ENCODE peak calls at places on chromosomes 11 and 22, in ten cellular contexts. V, B, Q, K, I, U, E, H, S and Y are unnamed samples.

GRCh38 chr11:89182773-89183172 is 5.1 kb downstream of the TYR start:
- DNase-seq in I (no peak), H (no peak), U (peak; percentile 10), B (no peak), E (no peak), K (no peak), Q (no peak), V (no peak), S (no peak), Y (no peak)

GRCh38 chr11:8650401-8650990 is 32.0 kb downstream of the TRIM66 start:
- DNase-seq in V (no peak), Q (no peak), S (no peak), I (no peak), E (no peak), K (no peak), B (no peak), H (no peak), U (peak; percentile 44), Y (no peak)

GRCh38 chr11:67272327-67273259 is 6.3 kb downstream of the GRK2 start:
- DNase-seq in H (no peak), K (no peak), S (no peak), B (no peak), I (no peak), V (peak; percentile 56), E (no peak), U (no peak), Q (no peak), Y (no peak)

GRCh38 chr11:48012051-48012391 is 31.7 kb downstream of the PTPRJ start:
- DNase-seq in E (no peak), H (no peak), U (no peak), I (no peak), Q (no peak), B (no peak), K (no peak), S (no peak), V (peak; percentile 71), Y (no peak)

GRCh38 chr11:100354736-100355135 is 332.4 kb upstream of the ARHGAP42 start:
- DNase-seq in V (no peak), B (no peak), I (no peak), U (no peak), K (no peak), Q (peak; percentile 2), H (no peak), E (no peak), S (no peak), Y (no peak)

GRCh38 chr22:19527321-19527721 is 3.1 kb upstream of the CLDN5 start:
- DNase-seq in U (no peak), H (no peak), K (no peak), B (no peak), I (no peak), Q (no peak), V (no peak), E (no peak), S (no peak), Y (no peak)

GRCh38 chr22:43004362-43005035 is 10.4 kb downstream of the PACSIN2 start:
- DNase-seq in S (no peak), I (no peak), V (no peak), K (no peak), H (no peak), Q (no peak), U (no peak), E (no peak), B (no peak), Y (no peak)

GRCh38 chr22:19233189-19233661 is 54.7 kb upstream of the SLC25A1 start:
- DNase-seq in H (peak; percentile 59), E (no peak), Q (no peak), V (no peak), I (no peak), B (no peak), K (no peak), S (no peak), U (no peak), Y (no peak)

GRCh38 chr11:117045956-117046355 is 52.3 kb downstream of the SIK3 start:
- DNase-seq in Q (no peak), E (no peak), I (no peak), V (no peak), S (no peak), U (no peak), K (no peak), B (no peak), H (no peak), Y (no peak)

GRCh38 chr11:88300888-88301477 is 36.6 kb downstream of the CTSC start:
- DNase-seq in V (no peak), Q (no peak), H (no peak), I (no peak), E (no peak), U (no peak), K (no peak), S (no peak), B (no peak), Y (no peak)

GRCh38 chr11:102323542-102324261 is 6.4 kb downstream of the BIRC3 start:
- DNase-seq in U (no peak), S (no peak), E (no peak), K (no peak), H (no peak), I (no peak), B (no peak), Q (no peak), V (no peak), Y (no peak)

GRCh38 chr11:70326365-70326803 is 55.9 kb downstream of the PPFIA1 start:
- DNase-seq in V (no peak), B (no peak), K (no peak), Q (peak; percentile 30), S (no peak), U (peak; percentile 60), E (no peak), H (peak; percentile 85), I (no peak), Y (no peak)

GRCh38 chr11:61104963-61105362 is 2.7 kb downstream of the CD5 start:
- DNase-seq in K (no peak), S (no peak), B (no peak), H (no peak), E (no peak), I (no peak), Q (no peak), V (no peak), U (no peak), Y (no peak)

GRCh38 chr11:79206951-79207350 is 233.9 kb downstream of the TENM4 start:
- DNase-seq in S (no peak), K (no peak), U (no peak), H (peak; percentile 29), Q (no peak), V (no peak), E (no peak), B (no peak), I (no peak), Y (no peak)

GRCh38 chr11:62143727-62144126 is 19.9 kb downstream of the INCENP start:
- DNase-seq in I (no peak), U (no peak), B (no peak), H (peak; percentile 53), V (no peak), S (peak; percentile 30), K (no peak), Q (no peak), E (no peak), Y (no peak)

GRCh38 chr11:113334183-113334582 is 19.8 kb downstream of the TTC12 start:
- DNase-seq in I (no peak), B (no peak), U (no peak), E (no peak), S (no peak), V (no peak), H (no peak), K (no peak), Q (no peak), Y (no peak)

GRCh38 chr11:32437406-32438345 is 2.3 kb upstream of the WT1 start:
- DNase-seq in Q (no peak), H (no peak), V (no peak), E (no peak), U (no peak), S (no peak), B (no peak), K (no peak), I (no peak), Y (no peak)